ENCODE peak calls at places on chromosome 1, in six cellular contexts. M is neuronal stem cell, J is K562, K is H9, C is mammary epithelial cell, U is neural progenitor cell. S is an unnamed sample.

GRCh38 chr1:175178456-175178855 is 14.1 kb downstream of the KIAA0040 start:
- DNase-seq in M (no peak), J (no peak), K (no peak), C (no peak), U (no peak), S (no peak)

GRCh38 chr1:164337885-164338284 is 221.1 kb upstream of the PBX1 start:
- DNase-seq in M (no peak), J (no peak), K (no peak), C (no peak), U (no peak), S (no peak)

GRCh38 chr1:48139275-48139674 is 83.2 kb upstream of the SLC5A9 start:
- DNase-seq in M (no peak), J (no peak), K (no peak), C (no peak), U (no peak), S (no peak)

GRCh38 chr1:225896937-225897549 is 8.1 kb upstream of the LEFTY1 start:
- DNase-seq in M (no peak), J (no peak), K (no peak), C (peak; percentile 90), U (no peak), S (no peak)

GRCh38 chr1:232923739-232924386 is 26.5 kb upstream of the NTPCR start:
- DNase-seq in M (no peak), J (no peak), K (no peak), C (peak; percentile 45), U (no peak), S (peak; percentile 82)

GRCh38 chr1:197908695-197909336 is 6.4 kb downstream of the C1orf53 start:
- DNase-seq in M (peak; percentile 45), J (no peak), K (no peak), C (no peak), U (peak; percentile 72), S (no peak)

GRCh38 chr1:239232921-239233320 is 153.4 kb upstream of the CHRM3 start:
- DNase-seq in M (no peak), J (no peak), K (no peak), C (no peak), U (no peak), S (no peak)

GRCh38 chr1:221089273-221089672 is 210.0 kb downstream of the HLX start:
- DNase-seq in M (no peak), J (no peak), K (no peak), C (no peak), U (no peak), S (peak; percentile 57)

GRCh38 chr1:62800825-62801306 is 16.9 kb downstream of the ATG4C start:
- DNase-seq in M (no peak), J (no peak), K (no peak), C (no peak), U (no peak), S (peak; percentile 4)

GRCh38 chr1:72845342-72845741 is 563.0 kb upstream of the NEGR1 start:
- DNase-seq in M (no peak), J (no peak), K (peak; percentile 67), C (peak; percentile 3), U (peak; percentile 58), S (peak; percentile 1)

GRCh38 chr1:77282866-77283539 is 1.2 kb downstream of the AK5 start:
- DNase-seq in M (no peak), J (no peak), K (peak; percentile 78), C (no peak), U (peak; percentile 46), S (peak; percentile 3)

GRCh38 chr1:234725177-234726132 is 115.5 kb upstream of the IRF2BP2 start:
- DNase-seq in M (no peak), J (peak; percentile 79), K (no peak), C (no peak), U (no peak), S (no peak)

GRCh38 chr1:91557039-91557690 is 56.5 kb downstream of the CDC7 start:
- DNase-seq in M (no peak), J (no peak), K (no peak), C (no peak), U (no peak), S (peak; percentile 37)

GRCh38 chr1:230186003-230186863 is 119.2 kb downstream of the GALNT2 start:
- DNase-seq in M (no peak), J (peak; percentile 50), K (peak; percentile 80), C (peak; percentile 87), U (no peak), S (peak; percentile 90)

GRCh38 chr1:108691886-108692723 is at the start of gene PRPF38B:
- DNase-seq in M (peak; percentile 87), J (peak; percentile 98), K (peak; percentile 94), C (peak; percentile 88), U (peak; percentile 96), S (peak; percentile 82)

GRCh38 chr1:115134850-115135484 is 45.7 kb upstream of the TSPAN2 start:
- DNase-seq in M (no peak), J (no peak), K (no peak), C (peak; percentile 85), U (no peak), S (peak; percentile 87)

GRCh38 chr1:172599912-172600311 is 59.0 kb upstream of the FASLG start:
- DNase-seq in M (no peak), J (no peak), K (no peak), C (peak; percentile 42), U (no peak), S (no peak)

GRCh38 chr1:172601046-172601630 is 57.8 kb upstream of the FASLG start:
- DNase-seq in M (no peak), J (no peak), K (no peak), C (no peak), U (no peak), S (no peak)

GRCh38 chr1:172602706-172603105 is 56.2 kb upstream of the FASLG start:
- DNase-seq in M (no peak), J (no peak), K (no peak), C (no peak), U (no peak), S (no peak)

GRCh38 chr1:172603816-172604215 is 55.1 kb upstream of the FASLG start:
- DNase-seq in M (no peak), J (no peak), K (no peak), C (no peak), U (no peak), S (no peak)

DNA sequence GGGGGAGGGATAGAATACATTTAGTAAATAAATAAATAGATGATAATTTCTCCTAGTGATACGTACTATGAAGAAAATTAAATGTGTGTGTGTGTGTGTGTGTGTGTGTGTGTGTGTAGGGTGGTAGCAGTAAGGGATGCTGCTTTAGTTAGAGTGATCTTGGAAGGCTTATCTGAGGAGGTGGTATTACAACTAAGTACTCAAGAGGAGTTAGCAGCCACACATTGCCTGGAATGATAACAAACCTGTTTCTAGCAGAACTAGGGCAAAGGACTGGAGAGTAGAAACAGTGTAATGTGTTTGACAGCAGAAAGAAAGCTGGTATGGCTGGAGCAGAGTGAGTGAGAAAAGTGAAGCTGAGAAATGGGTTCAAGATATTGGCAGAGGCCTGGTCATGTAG is 58.3 kb upstream of the FASLG start:
- DNase-seq in M (no peak), J (peak; percentile 50), K (no peak), C (no peak), U (no peak), S (no peak)
- H3K27ac ChIP-seq in M (no peak overlapping the region), J (peak overlapping the region; percentile 15), K (no peak overlapping the region), C (no peak overlapping the region), U (no peak overlapping the region), S (no peak overlapping the region)

GRCh38 chr1:9145714-9146113 is 16.8 kb upstream of the GPR157 start:
- DNase-seq in M (no peak), J (no peak), K (no peak), C (no peak), U (no peak), S (no peak)

GRCh38 chr1:9146156-9146555 is 17.3 kb upstream of the GPR157 start:
- DNase-seq in M (no peak), J (no peak), K (no peak), C (no peak), U (no peak), S (no peak)

GRCh38 chr1:9145021-9145668 is 16.2 kb upstream of the GPR157 start:
- DNase-seq in M (no peak), J (peak; percentile 39), K (no peak), C (peak; percentile 23), U (no peak), S (peak; percentile 71)

GRCh38 chr1:9149151-9149550 is 20.2 kb upstream of the GPR157 start:
- DNase-seq in M (no peak), J (no peak), K (no peak), C (no peak), U (no peak), S (no peak)

DNA sequence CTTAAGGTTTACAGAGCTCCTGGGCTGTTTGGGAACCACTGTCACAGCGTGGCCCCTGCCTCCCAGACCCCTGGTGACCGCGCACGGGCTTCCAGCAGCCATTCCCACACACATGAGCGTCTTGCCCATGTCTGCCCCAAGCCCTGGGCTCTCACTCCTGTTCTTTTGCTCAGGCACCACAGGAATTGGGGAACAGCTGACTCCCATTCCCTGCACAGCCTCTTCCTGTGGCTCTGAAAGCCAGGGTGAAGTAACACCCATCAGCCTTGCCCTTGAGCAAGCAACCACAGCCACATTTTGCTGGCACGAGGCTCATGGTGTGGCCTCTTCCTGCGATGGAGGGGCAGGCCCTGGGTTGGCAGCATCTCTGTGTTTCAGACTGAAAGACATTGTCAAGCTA is 14.3 kb upstream of the GPR157 start:
- DNase-seq in M (no peak), J (no peak), K (no peak), C (peak; percentile 58), U (no peak), S (peak; percentile 48)
- H3K9ac ChIP-seq in M (no peak overlapping the region), J (no peak overlapping the region), K (no peak overlapping the region), C (no peak overlapping the region), U (no peak overlapping the region), S (no peak overlapping the region)

DNA sequence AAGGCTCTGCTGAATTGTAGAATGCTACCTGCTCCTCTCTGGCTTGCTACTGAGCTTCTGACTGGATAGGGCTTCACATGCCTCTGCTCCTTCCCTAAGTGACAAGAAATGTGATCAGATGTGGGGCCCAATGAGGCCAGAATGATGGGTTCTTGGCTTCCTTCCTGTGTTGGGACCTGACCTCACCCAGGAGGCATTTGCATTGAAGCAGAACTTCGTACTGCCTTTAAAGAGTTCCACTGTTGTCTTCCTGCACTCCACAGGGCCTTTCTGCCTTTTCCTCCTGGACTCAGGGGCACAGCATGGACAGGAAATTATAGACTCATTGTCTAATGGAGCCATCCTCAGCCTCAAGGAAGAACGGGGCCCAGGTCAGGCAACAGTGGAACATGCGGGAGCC is 14.3 kb downstream of the ZNF670 start:
- DNase-seq in M (no peak), J (no peak), K (no peak), C (no peak), U (no peak), S (no peak)
- H3K9me3 ChIP-seq in M (peaks cover 77% of the 10 kb centered on the region), J (peaks cover 12% of the 10 kb centered on the region), K (no peaks in the 10 kb centered on the region), C (peaks cover 18% of the 10 kb centered on the region), U (peaks cover 9% of the 10 kb centered on the region), S (no peaks in the 10 kb centered on the region)

GRCh38 chr1:168638884-168639283 is 62.5 kb downstream of the XCL1 start:
- DNase-seq in M (no peak), J (no peak), K (no peak), C (no peak), U (no peak), S (no peak)

GRCh38 chr1:168637350-168637991 is 61.1 kb downstream of the XCL1 start:
- DNase-seq in M (peak; percentile 36), J (peak; percentile 67), K (no peak), C (peak; percentile 39), U (peak; percentile 76), S (no peak)

GRCh38 chr1:168640184-168640583 is 63.8 kb downstream of the XCL1 start:
- DNase-seq in M (no peak), J (no peak), K (no peak), C (no peak), U (no peak), S (no peak)

GRCh38 chr1:168643152-168643551 is 66.7 kb downstream of the XCL1 start:
- DNase-seq in M (no peak), J (no peak), K (no peak), C (peak; percentile 44), U (no peak), S (peak; percentile 100)
- H3K27ac ChIP-seq in M (no peak overlapping the region), J (no peak overlapping the region), K (no peak overlapping the region), C (no peak overlapping the region), U (no peak overlapping the region), S (peak overlapping the region; percentile 13)

S was measured in astrocyte.